ENCODE peak calls at places on chromosomes 7 and 10, in four cellular contexts. P is left lung, I is neural progenitor cell, A is fibroblast of lung. D is an unnamed sample.

GRCh38 chr10:133231946-133232574 is 2.0 kb downstream of the UTF1 start:
- DNase-seq in P (no peak), I (no peak), A (no peak), D (no peak)

GRCh38 chr10:72525277-72525676 is 100.6 kb downstream of the MICU1 start:
- DNase-seq in P (no peak), I (no peak), A (no peak), D (no peak)

GRCh38 chr10:132926070-132926469 is 16.3 kb downstream of the CFAP46 start:
- DNase-seq in A (no peak), I (no peak), P (peak; percentile 69), D (no peak)

GRCh38 chr7:36002900-36003299 is 150.2 kb upstream of the EEPD1 start:
- DNase-seq in I (no peak), P (no peak), A (no peak), D (no peak)

GRCh38 chr10:576130-576465 is 113.4 kb downstream of the DIP2C start:
- DNase-seq in A (peak; percentile 51), I (no peak), P (no peak), D (no peak)

GRCh38 chr10:122342293-122343134 is 32.0 kb upstream of the PLEKHA1 start:
- DNase-seq in I (peak; percentile 57), A (peak; percentile 76), P (no peak), D (peak; percentile 36)

GRCh38 chr7:831596-832291 is 532 bp upstream of the SUN1 start:
- DNase-seq in A (peak; percentile 95), P (no peak), I (no peak), D (no peak)

GRCh38 chr10:79027147-79028055 is 41.4 kb upstream of the ZMIZ1 start:
- DNase-seq in A (no peak), P (no peak), I (no peak), D (no peak)

GRCh38 chr10:26437637-26438461 is at the start of gene APBB1IP:
- DNase-seq in I (peak; percentile 24), A (peak; percentile 3), P (peak; percentile 98), D (no peak)

GRCh38 chr7:2980406-2981102 is 63.1 kb downstream of the CARD11 start:
- DNase-seq in P (peak; percentile 73), A (no peak), I (no peak), D (no peak)

GRCh38 chr7:149772236-149772820 is 1.1 kb downstream of the ZNF467 start:
- DNase-seq in I (peak; percentile 65), A (no peak), P (peak; percentile 92), D (no peak)

GRCh38 chr10:60757422-60757895 is 20.8 kb upstream of the CDK1 start:
- DNase-seq in I (peak; percentile 11), P (no peak), A (no peak), D (no peak)

GRCh38 chr7:126535176-126535575 is 717.6 kb downstream of the GRM8 start:
- DNase-seq in P (no peak), I (no peak), A (no peak), D (no peak)

GRCh38 chr7:54811016-54811924 is 52.3 kb upstream of the SEC61G start:
- DNase-seq in P (no peak), A (peak; percentile 91), I (no peak), D (no peak)

GRCh38 chr10:43282881-43283280 is 16.0 kb upstream of the RASGEF1A start:
- DNase-seq in P (no peak), A (no peak), I (peak; percentile 85), D (no peak)

GRCh38 chr7:84744388-84744787 is 442.5 kb downstream of the SEMA3D start:
- DNase-seq in I (no peak), A (peak; percentile 5), P (no peak), D (peak; percentile 12)

GRCh38 chr10:99557044-99557443 is 24.3 kb downstream of the NKX2-3 start:
- DNase-seq in A (no peak), I (no peak), P (no peak), D (no peak)

GRCh38 chr10:69069090-69070042 is 18.5 kb upstream of the SRGN start:
- DNase-seq in P (no peak), A (peak; percentile 72), I (no peak), D (peak; percentile 84)

GRCh38 chr7:12942599-12942998 is 255.2 kb downstream of the ARL4A start:
- DNase-seq in I (no peak), P (no peak), A (peak; percentile 24), D (no peak)

GRCh38 chr10:79146611-79147130 is 77.9 kb downstream of the ZMIZ1 start:
- DNase-seq in A (peak; percentile 58), I (no peak), P (no peak), D (no peak)

GRCh38 chr7:157875230-157876179 is 538.7 kb downstream of the DNAJB6 start:
- DNase-seq in I (peak; percentile 78), P (peak; percentile 85), A (no peak), D (peak; percentile 68)

GRCh38 chr7:149727053-149727452 is 46.3 kb downstream of the ZNF467 start:
- DNase-seq in A (no peak), I (no peak), P (no peak), D (no peak)

GRCh38 chr10:133124357-133125211 is 35.4 kb upstream of the KNDC1 start:
- DNase-seq in A (no peak), I (peak; percentile 77), P (peak; percentile 87), D (no peak)

GRCh38 chr7:80821781-80822180 is 97.1 kb downstream of the SEMA3C start:
- DNase-seq in P (no peak), I (no peak), A (no peak), D (no peak)

GRCh38 chr7:1022801-1023465 is 21.4 kb upstream of the GPR146 start:
- DNase-seq in I (no peak), P (peak; percentile 69), A (no peak), D (no peak)

GRCh38 chr10:17655567-17656146 is 11.7 kb downstream of the STAM start:
- DNase-seq in I (no peak), A (no peak), P (no peak), D (no peak)

GRCh38 chr10:61935085-61935484 is 33.6 kb downstream of the ARID5B start:
- DNase-seq in I (no peak), A (peak; percentile 51), P (no peak), D (no peak)

GRCh38 chr10:77406764-77407430 is 230.7 kb downstream of the KCNMA1 start:
- DNase-seq in P (no peak), A (no peak), I (no peak), D (no peak)

GRCh38 chr7:154336295-154336694 is 284.1 kb downstream of the DPP6 start:
- DNase-seq in A (no peak), P (no peak), I (no peak), D (no peak)

GRCh38 chr7:2499719-2500430 is 19.7 kb upstream of the LFNG start:
- DNase-seq in P (no peak), A (no peak), I (peak; percentile 97), D (no peak)

GRCh38 chr7:66265566-66265965 is 60.4 kb downstream of the TPST1 start:
- DNase-seq in I (peak; percentile 56), P (no peak), A (peak; percentile 53), D (no peak)

GRCh38 chr7:77904252-77904651 is 105.7 kb downstream of the PHTF2 start:
- DNase-seq in I (no peak), A (no peak), P (no peak), D (no peak)

GRCh38 chr10:16779375-16779774 is 37.8 kb downstream of the RSU1 start:
- DNase-seq in I (no peak), P (no peak), A (no peak), D (no peak)

GRCh38 chr10:78255214-78255613 is 221.6 kb downstream of the RPS24 start:
- DNase-seq in I (no peak), A (no peak), P (no peak), D (no peak)

GRCh38 chr7:42350801-42351200 is 113.8 kb upstream of the GLI3 start:
- DNase-seq in A (peak; percentile 62), P (no peak), I (no peak), D (peak; percentile 78)

GRCh38 chr7:36266201-36266600 is 113.1 kb downstream of the EEPD1 start:
- DNase-seq in P (no peak), A (no peak), I (no peak), D (no peak)

DNA sequence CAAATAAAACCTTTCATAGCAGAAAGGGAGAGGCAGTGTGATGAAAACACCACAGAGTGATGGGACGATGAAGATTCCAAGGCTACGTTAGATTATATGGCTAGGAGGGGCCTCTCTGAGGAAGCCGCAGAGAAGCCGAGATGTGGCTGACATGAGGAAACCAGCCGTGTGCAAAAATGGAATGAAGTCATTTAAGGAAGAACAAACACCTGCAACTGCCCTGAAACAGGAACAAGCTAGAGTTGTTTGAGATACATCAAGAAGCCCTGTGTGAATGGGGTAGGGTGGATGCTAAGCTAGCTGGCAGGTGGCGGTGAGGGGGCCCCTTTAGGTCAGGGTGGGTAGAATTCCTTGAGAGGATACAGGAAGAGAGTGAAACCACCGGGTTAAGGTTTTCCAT is 129.5 kb downstream of the KLF6 start:
- DNase-seq in P (no peak), I (no peak), A (no peak), D (no peak)
- H3K4me3 ChIP-seq in P (no peak overlapping the region), I (no peak overlapping the region), A (no peak overlapping the region), D (no peak overlapping the region)

DNA sequence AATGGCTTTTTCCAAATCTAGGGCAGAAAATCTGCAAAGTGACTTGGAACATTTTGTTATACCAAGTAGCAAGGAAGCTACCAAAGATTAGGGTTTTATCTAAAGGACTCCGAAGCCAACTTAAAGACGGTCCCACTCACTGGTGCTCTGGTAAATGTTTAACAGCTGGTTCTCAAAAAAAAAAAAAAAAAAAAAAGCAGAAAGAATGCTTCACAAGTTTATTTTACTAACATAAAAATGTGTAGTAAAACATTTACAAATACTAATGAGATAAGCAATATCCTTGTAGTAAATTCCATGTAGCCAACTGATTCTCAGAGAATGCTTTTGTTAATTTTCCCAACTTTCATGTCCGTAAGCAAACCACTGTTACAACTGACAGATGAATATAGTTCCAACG is 38.4 kb downstream of the TAF3 start:
- DNase-seq in I (no peak), A (no peak), P (no peak), D (no peak)
- H3K27ac ChIP-seq in I (no peak overlapping the region), A (no peak overlapping the region), P (no peak overlapping the region), D (no peak overlapping the region)

GRCh38 chr7:142809671-142810070 is 38.9 kb downstream of the PRSS2 start:
- DNase-seq in P (no peak), I (no peak), A (no peak), D (no peak)

GRCh38 chr7:142812437-142813215 is 41.9 kb downstream of the PRSS2 start:
- DNase-seq in I (no peak), P (no peak), A (no peak), D (no peak)

GRCh38 chr7:142813262-142813661 is 41.6 kb upstream of the EPHB6 start:
- DNase-seq in I (no peak), P (no peak), A (no peak), D (no peak)

GRCh38 chr7:142808802-142809583 is 38.2 kb downstream of the PRSS2 start:
- DNase-seq in I (no peak), A (no peak), P (no peak), D (no peak)

GRCh38 chr7:142811154-142811737 is 40.5 kb downstream of the PRSS2 start:
- DNase-seq in I (peak; percentile 82), P (no peak), A (peak; percentile 62), D (peak; percentile 14)
- H3K4me1 ChIP-seq in I (no peaks in the 10 kb centered on the region), P (no peaks in the 10 kb centered on the region), A (no peaks in the 10 kb centered on the region), D (no peaks in the 10 kb centered on the region)

GRCh38 chr10:110946496-110946895 is 27.1 kb downstream of the SHOC2 start:
- DNase-seq in I (no peak), A (no peak), P (no peak), D (no peak)
- H3K4me3 ChIP-seq in I (no peak overlapping the region), A (no peak overlapping the region), P (no peak overlapping the region), D (no peak overlapping the region)

D was measured in SJCRH30.